ENCODE peak calls at places on chromosomes 12 and 14, in seven cellular contexts. One of them, this sample, is unnamed.

GRCh38 chr12:51424662-51425539 is at the start of gene SLC4A8:
- DNase-seq in putamen: peak
- DNase-seq in NCI-H526: peak
- DNase-seq in kidney epithelial cell: peak
- DNase-seq in ELR: peak
- DNase-seq in NCI-H1105: peak
- DNase-seq in stimulated activated CD8-positive, alpha-beta memory T cell treated with anti-CD3 and anti-CD28 coated beads, Interleukin-12 subunit alpha, Interleukin-12 subunit beta, amount 100 ng/mL, for 1 hour: peak
- DNase-seq in this sample: peak

GRCh38 chr12:75528272-75528671 is 16.9 kb upstream of the KRR1 start:
- DNase-seq in putamen: peak
- DNase-seq in ELR: no peak
- DNase-seq in stimulated activated CD8-positive, alpha-beta memory T cell treated with anti-CD3 and anti-CD28 coated beads, Interleukin-12 subunit alpha, Interleukin-12 subunit beta, amount 100 ng/mL, for 1 hour: no peak
- DNase-seq in NCI-H526: no peak
- DNase-seq in NCI-H1105: no peak
- DNase-seq in kidney epithelial cell: no peak
- DNase-seq in this sample: no peak

GRCh38 chr14:55388160-55388559 is 23.5 kb downstream of the ATG14 start:
- DNase-seq in putamen: no peak
- DNase-seq in ELR: peak
- DNase-seq in NCI-H526: no peak
- DNase-seq in kidney epithelial cell: no peak
- DNase-seq in stimulated activated CD8-positive, alpha-beta memory T cell treated with anti-CD3 and anti-CD28 coated beads, Interleukin-12 subunit alpha, Interleukin-12 subunit beta, amount 100 ng/mL, for 1 hour: no peak
- DNase-seq in NCI-H1105: no peak
- DNase-seq in this sample: no peak

GRCh38 chr12:93025145-93026103 is 96.3 kb upstream of the EEA1 start:
- DNase-seq in NCI-H526: no peak
- DNase-seq in putamen: no peak
- DNase-seq in NCI-H1105: peak
- DNase-seq in stimulated activated CD8-positive, alpha-beta memory T cell treated with anti-CD3 and anti-CD28 coated beads, Interleukin-12 subunit alpha, Interleukin-12 subunit beta, amount 100 ng/mL, for 1 hour: no peak
- DNase-seq in ELR: peak
- DNase-seq in kidney epithelial cell: peak
- DNase-seq in this sample: peak

GRCh38 chr12:102730996-102731395 is 186.0 kb downstream of the PAH start:
- DNase-seq in NCI-H1105: no peak
- DNase-seq in NCI-H526: no peak
- DNase-seq in putamen: no peak
- DNase-seq in kidney epithelial cell: no peak
- DNase-seq in ELR: no peak
- DNase-seq in stimulated activated CD8-positive, alpha-beta memory T cell treated with anti-CD3 and anti-CD28 coated beads, Interleukin-12 subunit alpha, Interleukin-12 subunit beta, amount 100 ng/mL, for 1 hour: no peak
- DNase-seq in this sample: no peak

GRCh38 chr12:117243488-117243887 is 53.2 kb upstream of the FBXO21 start:
- DNase-seq in kidney epithelial cell: no peak
- DNase-seq in putamen: no peak
- DNase-seq in ELR: no peak
- DNase-seq in NCI-H1105: no peak
- DNase-seq in stimulated activated CD8-positive, alpha-beta memory T cell treated with anti-CD3 and anti-CD28 coated beads, Interleukin-12 subunit alpha, Interleukin-12 subunit beta, amount 100 ng/mL, for 1 hour: no peak
- DNase-seq in NCI-H526: no peak
- DNase-seq in this sample: no peak

GRCh38 chr14:104524726-104525125 is 54.8 kb upstream of the C14orf180 start:
- DNase-seq in kidney epithelial cell: no peak
- DNase-seq in ELR: no peak
- DNase-seq in stimulated activated CD8-positive, alpha-beta memory T cell treated with anti-CD3 and anti-CD28 coated beads, Interleukin-12 subunit alpha, Interleukin-12 subunit beta, amount 100 ng/mL, for 1 hour: no peak
- DNase-seq in NCI-H526: no peak
- DNase-seq in putamen: no peak
- DNase-seq in NCI-H1105: no peak
- DNase-seq in this sample: no peak

GRCh38 chr14:21978184-21978998 is 304.8 kb upstream of the OR4E1 start:
- DNase-seq in stimulated activated CD8-positive, alpha-beta memory T cell treated with anti-CD3 and anti-CD28 coated beads, Interleukin-12 subunit alpha, Interleukin-12 subunit beta, amount 100 ng/mL, for 1 hour: peak
- DNase-seq in kidney epithelial cell: no peak
- DNase-seq in ELR: peak
- DNase-seq in NCI-H1105: peak
- DNase-seq in NCI-H526: no peak
- DNase-seq in putamen: peak
- DNase-seq in this sample: peak

GRCh38 chr14:100666851-100667250 is 59.8 kb upstream of the DLK1 start:
- DNase-seq in kidney epithelial cell: no peak
- DNase-seq in NCI-H526: no peak
- DNase-seq in stimulated activated CD8-positive, alpha-beta memory T cell treated with anti-CD3 and anti-CD28 coated beads, Interleukin-12 subunit alpha, Interleukin-12 subunit beta, amount 100 ng/mL, for 1 hour: no peak
- DNase-seq in NCI-H1105: no peak
- DNase-seq in ELR: no peak
- DNase-seq in putamen: no peak
- DNase-seq in this sample: no peak

GRCh38 chr12:112347521-112347920 is 34.7 kb downstream of the HECTD4 start:
- DNase-seq in NCI-H1105: no peak
- DNase-seq in kidney epithelial cell: peak
- DNase-seq in ELR: peak
- DNase-seq in stimulated activated CD8-positive, alpha-beta memory T cell treated with anti-CD3 and anti-CD28 coated beads, Interleukin-12 subunit alpha, Interleukin-12 subunit beta, amount 100 ng/mL, for 1 hour: no peak
- DNase-seq in NCI-H526: no peak
- DNase-seq in putamen: no peak
- DNase-seq in this sample: no peak

GRCh38 chr12:110744697-110745264 is 2.1 kb upstream of the PPP1CC start:
- DNase-seq in NCI-H526: no peak
- DNase-seq in NCI-H1105: no peak
- DNase-seq in ELR: peak
- DNase-seq in kidney epithelial cell: no peak
- DNase-seq in putamen: no peak
- DNase-seq in stimulated activated CD8-positive, alpha-beta memory T cell treated with anti-CD3 and anti-CD28 coated beads, Interleukin-12 subunit alpha, Interleukin-12 subunit beta, amount 100 ng/mL, for 1 hour: no peak
- DNase-seq in this sample: peak

GRCh38 chr14:97824218-97824617 is 1027.0 kb downstream of the VRK1 start:
- DNase-seq in kidney epithelial cell: no peak
- DNase-seq in stimulated activated CD8-positive, alpha-beta memory T cell treated with anti-CD3 and anti-CD28 coated beads, Interleukin-12 subunit alpha, Interleukin-12 subunit beta, amount 100 ng/mL, for 1 hour: no peak
- DNase-seq in NCI-H526: no peak
- DNase-seq in NCI-H1105: no peak
- DNase-seq in putamen: no peak
- DNase-seq in ELR: no peak
- DNase-seq in this sample: no peak

GRCh38 chr12:49274396-49275069 is 9.7 kb downstream of the TUBA1C start:
- DNase-seq in stimulated activated CD8-positive, alpha-beta memory T cell treated with anti-CD3 and anti-CD28 coated beads, Interleukin-12 subunit alpha, Interleukin-12 subunit beta, amount 100 ng/mL, for 1 hour: no peak
- DNase-seq in NCI-H1105: no peak
- DNase-seq in ELR: peak
- DNase-seq in putamen: no peak
- DNase-seq in kidney epithelial cell: no peak
- DNase-seq in NCI-H526: no peak
- DNase-seq in this sample: no peak

GRCh38 chr12:130764475-130765185 is 48.5 kb upstream of the RIMBP2 start:
- DNase-seq in NCI-H1105: no peak
- DNase-seq in stimulated activated CD8-positive, alpha-beta memory T cell treated with anti-CD3 and anti-CD28 coated beads, Interleukin-12 subunit alpha, Interleukin-12 subunit beta, amount 100 ng/mL, for 1 hour: no peak
- DNase-seq in ELR: peak
- DNase-seq in kidney epithelial cell: no peak
- DNase-seq in putamen: no peak
- DNase-seq in NCI-H526: no peak
- DNase-seq in this sample: no peak

GRCh38 chr14:102968306-102968705 is 45.8 kb downstream of the AMN start:
- DNase-seq in kidney epithelial cell: no peak
- DNase-seq in ELR: no peak
- DNase-seq in NCI-H526: no peak
- DNase-seq in stimulated activated CD8-positive, alpha-beta memory T cell treated with anti-CD3 and anti-CD28 coated beads, Interleukin-12 subunit alpha, Interleukin-12 subunit beta, amount 100 ng/mL, for 1 hour: no peak
- DNase-seq in putamen: no peak
- DNase-seq in NCI-H1105: no peak
- DNase-seq in this sample: no peak

GRCh38 chr12:78641837-78642423 is 222.6 kb upstream of the SYT1 start:
- DNase-seq in kidney epithelial cell: no peak
- DNase-seq in stimulated activated CD8-positive, alpha-beta memory T cell treated with anti-CD3 and anti-CD28 coated beads, Interleukin-12 subunit alpha, Interleukin-12 subunit beta, amount 100 ng/mL, for 1 hour: no peak
- DNase-seq in putamen: no peak
- DNase-seq in ELR: peak
- DNase-seq in NCI-H1105: no peak
- DNase-seq in NCI-H526: no peak
- DNase-seq in this sample: no peak

GRCh38 chr12:96063046-96063445 is 27.7 kb upstream of the LTA4H start:
- DNase-seq in putamen: no peak
- DNase-seq in ELR: peak
- DNase-seq in stimulated activated CD8-positive, alpha-beta memory T cell treated with anti-CD3 and anti-CD28 coated beads, Interleukin-12 subunit alpha, Interleukin-12 subunit beta, amount 100 ng/mL, for 1 hour: no peak
- DNase-seq in NCI-H526: peak
- DNase-seq in NCI-H1105: no peak
- DNase-seq in kidney epithelial cell: no peak
- DNase-seq in this sample: no peak

GRCh38 chr14:45891417-45892080 is 638.5 kb upstream of the MIS18BP1 start:
- DNase-seq in stimulated activated CD8-positive, alpha-beta memory T cell treated with anti-CD3 and anti-CD28 coated beads, Interleukin-12 subunit alpha, Interleukin-12 subunit beta, amount 100 ng/mL, for 1 hour: no peak
- DNase-seq in NCI-H1105: peak
- DNase-seq in NCI-H526: no peak
- DNase-seq in kidney epithelial cell: no peak
- DNase-seq in putamen: peak
- DNase-seq in ELR: no peak
- DNase-seq in this sample: no peak

GRCh38 chr12:116551952-116552749 is 7.0 kb upstream of the MAP1LC3B2 start:
- DNase-seq in stimulated activated CD8-positive, alpha-beta memory T cell treated with anti-CD3 and anti-CD28 coated beads, Interleukin-12 subunit alpha, Interleukin-12 subunit beta, amount 100 ng/mL, for 1 hour: no peak
- DNase-seq in ELR: peak
- DNase-seq in kidney epithelial cell: no peak
- DNase-seq in NCI-H1105: no peak
- DNase-seq in putamen: no peak
- DNase-seq in NCI-H526: no peak
- DNase-seq in this sample: no peak